ENCODE peak calls at places on chromosomes 5 and 9, in nine cellular contexts. One of them, this sample, is unnamed.

GRCh38 chr9:84271887-84272556 is 68.5 kb downstream of the SLC28A3 start:
- DNase-seq in ureter: no peak
- DNase-seq in ACHN: no peak
- DNase-seq in effector memory CD8-positive, alpha-beta T cell: no peak
- DNase-seq in body of pancreas: no peak
- DNase-seq in mucosa of descending colon: no peak
- DNase-seq in skeletal muscle cell: no peak
- DNase-seq in amygdala: no peak
- DNase-seq in iris pigment epithelial cell: peak; percentile 35
- DNase-seq in this sample: no peak

GRCh38 chr5:65861830-65862241 is 64.5 kb upstream of the ERBIN start:
- DNase-seq in skeletal muscle cell: peak; percentile 72
- DNase-seq in ACHN: peak; percentile 89
- DNase-seq in ureter: no peak
- DNase-seq in mucosa of descending colon: no peak
- DNase-seq in amygdala: no peak
- DNase-seq in body of pancreas: no peak
- DNase-seq in effector memory CD8-positive, alpha-beta T cell: no peak
- DNase-seq in iris pigment epithelial cell: peak; percentile 90
- DNase-seq in this sample: no peak

GRCh38 chr5:115033861-115034260 is 135.8 kb downstream of the TRIM36 start:
- DNase-seq in body of pancreas: no peak
- DNase-seq in ureter: no peak
- DNase-seq in effector memory CD8-positive, alpha-beta T cell: no peak
- DNase-seq in mucosa of descending colon: no peak
- DNase-seq in ACHN: no peak
- DNase-seq in iris pigment epithelial cell: no peak
- DNase-seq in skeletal muscle cell: no peak
- DNase-seq in amygdala: no peak
- DNase-seq in this sample: no peak

GRCh38 chr9:107243757-107244156 is 39.3 kb upstream of the RAD23B start:
- DNase-seq in ACHN: peak; percentile 34
- DNase-seq in effector memory CD8-positive, alpha-beta T cell: no peak
- DNase-seq in amygdala: no peak
- DNase-seq in iris pigment epithelial cell: peak; percentile 84
- DNase-seq in ureter: peak; percentile 76
- DNase-seq in body of pancreas: peak; percentile 65
- DNase-seq in skeletal muscle cell: peak; percentile 25
- DNase-seq in mucosa of descending colon: no peak
- DNase-seq in this sample: no peak

GRCh38 chr9:38673399-38673798 is 46.5 kb downstream of the FAM240B start:
- DNase-seq in iris pigment epithelial cell: no peak
- DNase-seq in amygdala: no peak
- DNase-seq in mucosa of descending colon: no peak
- DNase-seq in ureter: no peak
- DNase-seq in ACHN: no peak
- DNase-seq in skeletal muscle cell: no peak
- DNase-seq in body of pancreas: no peak
- DNase-seq in effector memory CD8-positive, alpha-beta T cell: no peak
- DNase-seq in this sample: no peak

GRCh38 chr9:129783516-129784361 is 19.2 kb upstream of the TOR1B start:
- DNase-seq in ACHN: peak; percentile 66
- DNase-seq in skeletal muscle cell: peak; percentile 25
- DNase-seq in iris pigment epithelial cell: peak; percentile 67
- DNase-seq in ureter: peak; percentile 83
- DNase-seq in amygdala: peak; percentile 72
- DNase-seq in mucosa of descending colon: no peak
- DNase-seq in effector memory CD8-positive, alpha-beta T cell: peak; percentile 74
- DNase-seq in body of pancreas: peak; percentile 76
- DNase-seq in this sample: no peak

GRCh38 chr5:28305891-28306290 is 1267.5 kb upstream of the CDH9 start:
- DNase-seq in body of pancreas: no peak
- DNase-seq in skeletal muscle cell: no peak
- DNase-seq in effector memory CD8-positive, alpha-beta T cell: no peak
- DNase-seq in iris pigment epithelial cell: peak; percentile 23
- DNase-seq in amygdala: no peak
- DNase-seq in ureter: no peak
- DNase-seq in ACHN: no peak
- DNase-seq in mucosa of descending colon: no peak
- DNase-seq in this sample: no peak

GRCh38 chr9:23814243-23814642 is 11.8 kb downstream of the ELAVL2 start:
- DNase-seq in mucosa of descending colon: no peak
- DNase-seq in iris pigment epithelial cell: no peak
- DNase-seq in ACHN: no peak
- DNase-seq in effector memory CD8-positive, alpha-beta T cell: no peak
- DNase-seq in ureter: no peak
- DNase-seq in amygdala: no peak
- DNase-seq in skeletal muscle cell: no peak
- DNase-seq in body of pancreas: no peak
- DNase-seq in this sample: no peak

GRCh38 chr9:123555612-123556011 is 199.6 kb downstream of the CRB2 start:
- DNase-seq in skeletal muscle cell: no peak
- DNase-seq in mucosa of descending colon: no peak
- DNase-seq in iris pigment epithelial cell: no peak
- DNase-seq in effector memory CD8-positive, alpha-beta T cell: no peak
- DNase-seq in amygdala: no peak
- DNase-seq in ACHN: no peak
- DNase-seq in ureter: no peak
- DNase-seq in body of pancreas: no peak
- DNase-seq in this sample: no peak

GRCh38 chr9:126614455-126615248 is 924 bp downstream of the LMX1B start:
- DNase-seq in amygdala: no peak
- DNase-seq in skeletal muscle cell: no peak
- DNase-seq in ureter: no peak
- DNase-seq in iris pigment epithelial cell: no peak
- DNase-seq in effector memory CD8-positive, alpha-beta T cell: no peak
- DNase-seq in mucosa of descending colon: no peak
- DNase-seq in body of pancreas: no peak
- DNase-seq in ACHN: no peak
- DNase-seq in this sample: no peak

GRCh38 chr5:96297290-96297689 is 135.8 kb downstream of the PCSK1 start:
- DNase-seq in mucosa of descending colon: no peak
- DNase-seq in effector memory CD8-positive, alpha-beta T cell: no peak
- DNase-seq in skeletal muscle cell: peak; percentile 79
- DNase-seq in body of pancreas: no peak
- DNase-seq in iris pigment epithelial cell: peak; percentile 93
- DNase-seq in ACHN: no peak
- DNase-seq in ureter: no peak
- DNase-seq in amygdala: no peak
- DNase-seq in this sample: no peak

GRCh38 chr5:89255845-89256463 is 373.0 kb upstream of the MEF2C start:
- DNase-seq in ureter: no peak
- DNase-seq in amygdala: no peak
- DNase-seq in effector memory CD8-positive, alpha-beta T cell: no peak
- DNase-seq in skeletal muscle cell: no peak
- DNase-seq in ACHN: peak; percentile 8
- DNase-seq in iris pigment epithelial cell: peak; percentile 67
- DNase-seq in body of pancreas: no peak
- DNase-seq in mucosa of descending colon: no peak
- DNase-seq in this sample: no peak

GRCh38 chr5:109485030-109485429 is 75.3 kb upstream of the PJA2 start:
- DNase-seq in skeletal muscle cell: no peak
- DNase-seq in iris pigment epithelial cell: no peak
- DNase-seq in mucosa of descending colon: peak; percentile 65
- DNase-seq in ACHN: no peak
- DNase-seq in ureter: peak; percentile 59
- DNase-seq in effector memory CD8-positive, alpha-beta T cell: no peak
- DNase-seq in amygdala: peak; percentile 64
- DNase-seq in body of pancreas: peak; percentile 65
- DNase-seq in this sample: peak; percentile 21

GRCh38 chr5:175214152-175214551 is 229.8 kb downstream of the DRD1 start:
- DNase-seq in iris pigment epithelial cell: peak; percentile 47
- DNase-seq in amygdala: peak; percentile 28
- DNase-seq in ACHN: peak; percentile 68
- DNase-seq in effector memory CD8-positive, alpha-beta T cell: no peak
- DNase-seq in skeletal muscle cell: no peak
- DNase-seq in body of pancreas: no peak
- DNase-seq in mucosa of descending colon: no peak
- DNase-seq in ureter: no peak
- DNase-seq in this sample: peak; percentile 77

GRCh38 chr5:149110406-149110805 is 30.9 kb upstream of the ABLIM3 start:
- DNase-seq in mucosa of descending colon: no peak
- DNase-seq in iris pigment epithelial cell: peak; percentile 31
- DNase-seq in body of pancreas: no peak
- DNase-seq in amygdala: no peak
- DNase-seq in ureter: no peak
- DNase-seq in ACHN: no peak
- DNase-seq in skeletal muscle cell: no peak
- DNase-seq in effector memory CD8-positive, alpha-beta T cell: no peak
- DNase-seq in this sample: no peak

GRCh38 chr5:87110721-87111120 is 157.0 kb upstream of the RASA1 start:
- DNase-seq in body of pancreas: no peak
- DNase-seq in ACHN: no peak
- DNase-seq in mucosa of descending colon: no peak
- DNase-seq in effector memory CD8-positive, alpha-beta T cell: no peak
- DNase-seq in iris pigment epithelial cell: no peak
- DNase-seq in skeletal muscle cell: no peak
- DNase-seq in amygdala: no peak
- DNase-seq in ureter: no peak
- DNase-seq in this sample: no peak

GRCh38 chr5:103894882-103895281 is 332.3 kb upstream of the NUDT12 start:
- DNase-seq in mucosa of descending colon: no peak
- DNase-seq in skeletal muscle cell: peak; percentile 4
- DNase-seq in effector memory CD8-positive, alpha-beta T cell: no peak
- DNase-seq in body of pancreas: no peak
- DNase-seq in ureter: no peak
- DNase-seq in iris pigment epithelial cell: peak; percentile 3
- DNase-seq in amygdala: peak; percentile 52
- DNase-seq in ACHN: no peak
- DNase-seq in this sample: no peak

GRCh38 chr9:6930827-6931226 is 173.1 kb downstream of the KDM4C start:
- DNase-seq in body of pancreas: no peak
- DNase-seq in mucosa of descending colon: no peak
- DNase-seq in effector memory CD8-positive, alpha-beta T cell: no peak
- DNase-seq in iris pigment epithelial cell: peak; percentile 87
- DNase-seq in ureter: no peak
- DNase-seq in ACHN: peak; percentile 17
- DNase-seq in skeletal muscle cell: peak; percentile 71
- DNase-seq in amygdala: no peak
- DNase-seq in this sample: no peak

GRCh38 chr9:7083192-7083591 is 325.4 kb downstream of the KDM4C start:
- DNase-seq in effector memory CD8-positive, alpha-beta T cell: no peak
- DNase-seq in ACHN: no peak
- DNase-seq in mucosa of descending colon: no peak
- DNase-seq in body of pancreas: no peak
- DNase-seq in ureter: no peak
- DNase-seq in iris pigment epithelial cell: no peak
- DNase-seq in skeletal muscle cell: no peak
- DNase-seq in amygdala: no peak
- DNase-seq in this sample: no peak

GRCh38 chr9:105070176-105070575 is 142.2 kb upstream of the ABCA1 start:
- DNase-seq in effector memory CD8-positive, alpha-beta T cell: no peak
- DNase-seq in ureter: no peak
- DNase-seq in ACHN: no peak
- DNase-seq in body of pancreas: no peak
- DNase-seq in amygdala: no peak
- DNase-seq in iris pigment epithelial cell: peak; percentile 73
- DNase-seq in mucosa of descending colon: no peak
- DNase-seq in skeletal muscle cell: no peak
- DNase-seq in this sample: no peak

GRCh38 chr9:79512251-79512650 is 59.5 kb upstream of the TLE4 start:
- DNase-seq in iris pigment epithelial cell: no peak
- DNase-seq in skeletal muscle cell: no peak
- DNase-seq in mucosa of descending colon: no peak
- DNase-seq in body of pancreas: no peak
- DNase-seq in ACHN: no peak
- DNase-seq in ureter: no peak
- DNase-seq in amygdala: no peak
- DNase-seq in effector memory CD8-positive, alpha-beta T cell: no peak
- DNase-seq in this sample: no peak